ENCODE peak calls at places on chromosomes 4 and X, in four cellular contexts. F is lower lobe of right lung, C is neural crest cell, L is BE2C. E is an unnamed sample.

GRCh38 chrX:124098089-124098488 is 136.6 kb downstream of the STAG2 start:
- DNase-seq in F (no peak), C (peak; percentile 9), L (no peak), E (no peak)

GRCh38 chr4:17024430-17024829 is 126.0 kb upstream of the LDB2 start:
- DNase-seq in F (no peak), C (no peak), L (no peak), E (no peak)

GRCh38 chr4:142236268-142236667 is 599.9 kb downstream of the IL15 start:
- DNase-seq in F (no peak), C (no peak), L (no peak), E (no peak)

GRCh38 chr4:14878681-14879080 is 123.6 kb upstream of the CPEB2 start:
- DNase-seq in F (no peak), C (no peak), L (no peak), E (no peak)

GRCh38 chr4:155122382-155122781 is 86.1 kb upstream of the NPY2R start:
- DNase-seq in F (no peak), C (no peak), L (no peak), E (no peak)

GRCh38 chr4:55635760-55636621 is at the start of gene NMU:
- DNase-seq in F (peak; percentile 78), C (peak; percentile 23), L (peak; percentile 67), E (peak; percentile 72)

GRCh38 chrX:13763489-13763888 is 28.9 kb downstream of the OFD1 start:
- DNase-seq in F (peak; percentile 48), C (no peak), L (no peak), E (no peak)

GRCh38 chrX:100643212-100643611 is 787 bp upstream of the SRPX2 start:
- DNase-seq in F (no peak), C (no peak), L (no peak), E (no peak)

GRCh38 chr4:20172070-20172760 is 79.5 kb upstream of the SLIT2 start:
- DNase-seq in F (no peak), C (no peak), L (no peak), E (no peak)

GRCh38 chr4:182093431-182093831 is 149.8 kb upstream of the TENM3 start:
- DNase-seq in F (no peak), C (no peak), L (no peak), E (no peak)

GRCh38 chr4:140726776-140727500 is 29.2 kb downstream of the TBC1D9 start:
- DNase-seq in F (no peak), C (no peak), L (no peak), E (no peak)

GRCh38 chr4:8304827-8305695 is 35.5 kb downstream of the HTRA3 start:
- DNase-seq in F (no peak), C (no peak), L (peak; percentile 1), E (no peak)

GRCh38 chr4:183798249-183798920 is 106.7 kb upstream of the STOX2 start:
- DNase-seq in F (peak; percentile 55), C (no peak), L (no peak), E (peak; percentile 58)

DNA sequence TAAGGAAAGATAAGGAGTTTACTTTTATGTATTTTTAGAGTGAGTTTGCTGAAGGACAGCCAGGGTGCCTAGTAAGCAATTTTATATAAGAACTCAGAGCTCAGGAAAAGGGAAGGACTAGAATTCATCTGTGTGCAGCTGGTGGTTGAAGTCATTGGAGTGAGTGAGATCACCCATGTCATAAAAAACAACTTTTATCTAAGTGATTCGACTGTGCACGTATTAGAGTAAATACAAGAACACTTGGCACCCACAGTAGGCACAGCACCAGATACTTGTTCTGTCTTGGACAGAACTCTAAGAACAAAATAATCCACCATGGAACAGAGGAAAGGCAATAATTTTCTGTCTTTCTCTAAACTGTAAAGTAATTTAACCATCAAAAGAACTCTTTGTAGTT is 31.6 kb downstream of the SYNPO2 start:
- DNase-seq in F (no peak), C (no peak), L (no peak), E (no peak)
- TF ChIP-seq CTCF in F (no peak), C (no peak), L (no peak), E (no peak)

GRCh38 chr4:152401424-152401823 is 134.5 kb downstream of the FBXW7 start:
- DNase-seq in F (no peak), C (no peak), L (no peak), E (no peak)
- TF ChIP-seq CTCF in F (no peak), C (peak; percentile 13), L (peak; percentile 11), E (no peak)

GRCh38 chr4:56662782-56663468 is 18.2 kb downstream of the HOPX start:
- DNase-seq in F (no peak), C (no peak), L (no peak), E (no peak)

GRCh38 chr4:56671860-56672259 is 9.2 kb downstream of the HOPX start:
- DNase-seq in F (no peak), C (no peak), L (no peak), E (no peak)

GRCh38 chr4:56666279-56666678 is 14.8 kb downstream of the HOPX start:
- DNase-seq in F (no peak), C (no peak), L (no peak), E (no peak)

GRCh38 chr4:56671373-56671772 is 9.7 kb downstream of the HOPX start:
- DNase-seq in F (no peak), C (no peak), L (no peak), E (no peak)

DNA sequence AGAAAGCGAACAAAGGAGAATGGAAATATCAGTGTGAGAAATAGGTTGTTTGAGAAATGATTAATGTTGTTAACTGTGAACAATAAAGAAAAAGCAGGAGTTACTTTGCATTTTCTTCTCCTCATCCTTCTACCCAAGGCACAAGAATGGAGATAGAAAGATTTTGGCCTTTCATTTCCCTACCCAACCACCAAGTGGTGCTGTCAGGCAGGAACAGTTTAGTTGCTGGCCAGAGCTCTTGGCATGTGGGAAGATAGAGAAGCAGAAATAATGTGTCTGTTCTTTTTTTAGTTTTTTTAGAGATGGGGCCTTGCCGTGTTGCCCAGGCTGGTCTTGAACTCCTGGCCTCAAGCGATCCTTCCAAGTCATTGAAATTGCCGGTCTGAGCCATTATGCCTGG is 12.8 kb downstream of the HOPX start:
- DNase-seq in F (no peak), C (no peak), L (no peak), E (no peak)
- TF ChIP-seq CTCF in F (peak; percentile 44), C (peak; percentile 60), L (peak; percentile 40), E (peak; percentile 20)

GRCh38 chr4:139609647-139610046 is 53.6 kb upstream of the SETD7 start:
- DNase-seq in F (no peak), C (no peak), L (no peak), E (no peak)
- TF ChIP-seq CTCF in F (no peak), C (peak; percentile 25), L (no peak), E (no peak)

GRCh38 chr4:85543832-85544231 is 68.9 kb downstream of the ARHGAP24 start:
- DNase-seq in F (no peak), C (no peak), L (no peak), E (no peak)

GRCh38 chr4:85548116-85548515 is 73.2 kb downstream of the ARHGAP24 start:
- DNase-seq in F (no peak), C (no peak), L (no peak), E (no peak)

GRCh38 chr4:85548841-85549240 is 73.9 kb downstream of the ARHGAP24 start:
- DNase-seq in F (no peak), C (no peak), L (no peak), E (no peak)

GRCh38 chr4:85544751-85545150 is 69.8 kb downstream of the ARHGAP24 start:
- DNase-seq in F (no peak), C (no peak), L (no peak), E (no peak)
- TF ChIP-seq CTCF in F (no peak), C (no peak), L (no peak), E (no peak)

DNA sequence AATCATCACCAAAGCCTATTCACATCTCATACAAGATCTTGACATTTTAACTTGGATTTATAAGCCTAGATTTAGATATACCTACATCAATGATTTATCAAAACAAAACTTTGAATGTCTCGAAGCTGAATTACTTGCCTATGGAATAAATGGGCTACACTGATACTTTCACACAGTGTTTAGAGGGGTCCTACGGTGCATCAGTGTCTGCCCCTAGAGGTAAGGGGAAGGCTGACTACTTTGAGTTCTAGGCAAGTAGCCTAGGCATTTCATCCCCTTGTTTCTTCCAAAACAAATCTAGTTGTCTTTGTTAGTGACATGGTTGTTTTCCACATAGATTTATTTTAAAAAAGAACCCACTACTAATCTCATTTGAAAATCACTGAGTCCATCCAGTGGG is 158.1 kb upstream of the ATOH1 start:
- DNase-seq in F (no peak), C (no peak), L (no peak), E (no peak)
- TF ChIP-seq CTCF in F (no peak), C (no peak), L (peak; percentile 13), E (no peak)

DNA sequence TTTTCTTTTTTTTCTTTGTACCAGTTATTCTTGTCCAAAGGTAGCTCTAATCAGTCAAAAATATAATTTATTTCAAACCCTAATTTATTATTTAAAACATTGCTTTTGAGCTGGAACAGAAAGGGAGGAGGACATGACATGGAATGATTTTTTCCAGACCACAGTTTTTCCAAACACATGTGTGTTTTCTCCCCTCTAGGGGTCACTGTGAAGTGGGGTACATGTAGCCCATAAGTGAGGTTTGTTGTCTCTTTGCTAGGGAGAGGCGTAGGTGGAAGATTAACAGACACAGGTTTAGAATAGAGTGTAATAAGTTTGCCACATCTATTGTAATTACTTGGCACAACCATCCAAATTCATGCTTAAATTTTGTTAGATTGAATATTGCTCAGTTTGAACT is 83.0 kb downstream of the TNIP2 start:
- DNase-seq in F (no peak), C (no peak), L (no peak), E (no peak)
- TF ChIP-seq CTCF in F (no peak), C (peak; percentile 41), L (peak; percentile 55), E (peak; percentile 23)

DNA sequence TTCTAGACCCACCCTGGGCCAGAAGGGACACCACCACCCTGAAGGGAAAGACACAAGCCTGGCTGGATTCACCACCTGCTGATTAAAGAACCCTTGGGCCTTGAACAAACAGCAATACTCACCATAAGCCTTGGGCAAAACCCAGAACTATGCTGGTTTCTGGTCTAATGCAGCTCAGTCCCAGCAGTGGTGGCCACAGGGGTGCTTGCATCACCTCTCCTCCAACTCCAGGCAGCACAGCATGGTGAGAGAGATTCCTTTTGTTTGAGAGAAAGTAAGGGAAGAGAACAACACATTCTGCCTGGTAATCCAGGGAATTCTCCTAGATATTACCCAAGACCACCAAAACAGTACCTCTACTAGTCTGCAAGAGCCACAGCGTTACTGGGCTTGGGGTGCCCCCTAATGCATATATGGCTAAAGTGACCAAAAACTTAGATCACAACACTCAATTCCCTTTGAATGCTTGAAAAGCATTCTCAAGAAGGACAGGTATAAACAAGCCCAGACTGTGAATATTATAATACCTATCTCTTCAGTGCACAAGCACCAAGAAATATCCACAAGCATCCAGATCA is 25.7 kb downstream of the RNF128 start:
- DNase-seq in F (no peak), C (no peak), L (no peak), E (no peak)
- TF ChIP-seq CTCF in F (no peak), C (peak; percentile 16), L (no peak), E (peak; percentile 14)

GRCh38 chr4:93152461-93152860 is 676.1 kb upstream of the ATOH1 start:
- DNase-seq in F (no peak), C (no peak), L (no peak), E (no peak)

GRCh38 chr4:93157984-93158383 is 670.6 kb upstream of the ATOH1 start:
- DNase-seq in F (no peak), C (no peak), L (no peak), E (no peak)
- TF ChIP-seq CTCF in F (no peak), C (peak; percentile 31), L (peak; percentile 41), E (no peak)